ENCODE peak calls at places on chromosome 12, in eight cellular contexts. O, S, N, I, L, K, W and R are unnamed samples.

GRCh38 chr12:101166866-101167265 is 43.2 kb downstream of the SLC5A8 start:
- DNase-seq in O (no peak), S (no peak), N (no peak), I (peak), L (no peak), K (no peak), W (no peak), R (no peak)

GRCh38 chr12:93122089-93122488 is 193.0 kb upstream of the EEA1 start:
- DNase-seq in O (peak), S (peak), N (peak), I (no peak), L (peak), K (no peak), W (peak), R (no peak)

GRCh38 chr12:89451876-89452275 is 72.7 kb downstream of the GALNT4 start:
- DNase-seq in O (peak), S (no peak), N (peak), I (peak), L (peak), K (peak), W (peak), R (peak)

GRCh38 chr12:16189849-16190248 is 87.6 kb downstream of the SLC15A5 start:
- DNase-seq in O (peak), S (no peak), N (peak), I (peak), L (peak), K (no peak), W (peak), R (no peak)

GRCh38 chr12:119308743-119309456 is 25.6 kb upstream of the CCDC60 start:
- DNase-seq in O (no peak), S (no peak), N (no peak), I (no peak), L (no peak), K (peak), W (no peak), R (peak)

GRCh38 chr12:74539261-74539660 is 1.6 kb downstream of the ATXN7L3B start:
- DNase-seq in O (peak), S (no peak), N (peak), I (no peak), L (no peak), K (peak), W (no peak), R (no peak)

GRCh38 chr12:5166976-5167375 is 123.3 kb downstream of the KCNA5 start:
- DNase-seq in O (peak), S (no peak), N (peak), I (peak), L (peak), K (peak), W (peak), R (no peak)

GRCh38 chr12:63150255-63151060 is 543 bp downstream of the AVPR1A start:
- DNase-seq in O (peak), S (no peak), N (no peak), I (no peak), L (no peak), K (peak), W (no peak), R (peak)

GRCh38 chr12:46786774-46787173 is 39.0 kb downstream of the SLC38A4 start:
- DNase-seq in O (peak), S (peak), N (peak), I (peak), L (peak), K (no peak), W (peak), R (no peak)

GRCh38 chr12:25675808-25676207 is 122.7 kb upstream of the LMNTD1 start:
- DNase-seq in O (no peak), S (no peak), N (peak), I (no peak), L (no peak), K (peak), W (peak), R (no peak)

GRCh38 chr12:67989184-67989965 is at the start of gene IFNG-AS1:
- DNase-seq in O (no peak), S (no peak), N (no peak), I (no peak), L (no peak), K (no peak), W (no peak), R (no peak)
- H3K9ac ChIP-seq in O (no peak), S (no peak), N (no peak), I (no peak), L (no peak), K (no peak), W (no peak), R (no peak)

DNA sequence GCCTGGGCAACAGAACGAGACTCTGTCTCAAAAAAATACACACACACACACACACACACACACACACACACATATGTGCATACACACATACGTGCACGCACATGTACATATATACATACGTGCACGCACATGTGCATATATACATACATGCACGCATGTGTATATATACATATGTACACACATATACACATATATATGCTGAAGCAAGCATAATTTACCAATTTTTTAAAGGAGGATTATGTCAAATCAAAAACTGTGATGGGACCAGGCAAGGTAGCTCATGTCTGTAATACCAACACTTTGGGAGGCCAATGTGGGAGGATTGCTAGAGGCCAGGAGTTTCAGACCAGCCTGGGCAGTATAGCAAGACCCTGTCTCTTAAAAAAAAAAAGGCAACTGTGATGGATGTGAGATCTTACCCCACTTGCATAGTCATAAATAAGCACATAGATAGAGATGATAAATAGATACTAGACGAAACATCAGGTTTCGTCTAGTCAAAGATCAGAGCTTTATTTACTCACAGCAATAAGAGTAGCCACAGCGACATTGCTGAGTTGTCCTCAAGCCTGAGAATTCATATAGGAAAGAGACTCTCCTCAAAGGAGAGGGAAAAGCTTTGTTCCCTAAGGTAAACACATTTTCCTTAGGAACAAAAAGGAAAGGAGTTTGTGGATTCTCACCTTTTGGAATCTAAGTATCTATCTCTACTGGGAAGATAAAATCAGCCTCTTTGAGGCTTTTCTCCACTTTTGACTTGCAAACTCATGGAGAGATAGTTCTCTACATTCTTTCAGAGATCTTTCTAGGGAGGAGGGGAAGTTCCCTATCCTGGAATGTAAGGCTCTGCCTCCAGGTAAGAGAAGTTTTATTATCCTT is 74.7 kb upstream of the AMN1 start:
- DNase-seq in O (no peak), S (no peak), N (no peak), I (no peak), L (no peak), K (peak), W (no peak), R (no peak)
- H3K9ac ChIP-seq in O (no peak), S (no peak), N (no peak), I (no peak), L (no peak), K (no peak), W (no peak), R (no peak)

GRCh38 chr12:50619610-50619958 is 114.8 kb downstream of the DIP2B start:
- DNase-seq in O (no peak), S (no peak), N (no peak), I (no peak), L (no peak), K (no peak), W (no peak), R (no peak)

GRCh38 chr12:50618864-50619609 is 114.3 kb downstream of the DIP2B start:
- DNase-seq in O (no peak), S (no peak), N (peak), I (no peak), L (peak), K (peak), W (peak), R (no peak)

GRCh38 chr12:50621435-50622304 is 116.9 kb downstream of the DIP2B start:
- DNase-seq in O (no peak), S (no peak), N (peak), I (no peak), L (no peak), K (peak), W (no peak), R (no peak)

GRCh38 chr12:50620975-50621360 is 116.2 kb downstream of the DIP2B start:
- DNase-seq in O (no peak), S (no peak), N (no peak), I (no peak), L (peak), K (no peak), W (no peak), R (no peak)

GRCh38 chr12:50620050-50620974 is 115.5 kb downstream of the DIP2B start:
- DNase-seq in O (peak), S (peak), N (peak), I (no peak), L (peak), K (peak), W (peak), R (no peak)
- H3K9ac ChIP-seq in O (no peak), S (peak), N (no peak), I (no peak), L (peak), K (peak), W (no peak), R (no peak)

GRCh38 chr12:52046859-52047258 is 4.4 kb upstream of the NR4A1 start:
- DNase-seq in O (no peak), S (no peak), N (no peak), I (no peak), L (no peak), K (no peak), W (no peak), R (no peak)

GRCh38 chr12:52050771-52051541 is at the start of gene NR4A1:
- DNase-seq in O (peak), S (no peak), N (peak), I (peak), L (peak), K (peak), W (peak), R (peak)

GRCh38 chr12:52050116-52050770 is 999 bp upstream of the NR4A1 start:
- DNase-seq in O (no peak), S (no peak), N (no peak), I (no peak), L (peak), K (peak), W (peak), R (peak)

GRCh38 chr12:52049286-52049685 is 2.0 kb upstream of the NR4A1 start:
- DNase-seq in O (no peak), S (no peak), N (no peak), I (no peak), L (no peak), K (no peak), W (no peak), R (no peak)

GRCh38 chr12:52049688-52050087 is 1.6 kb upstream of the NR4A1 start:
- DNase-seq in O (no peak), S (no peak), N (no peak), I (no peak), L (no peak), K (no peak), W (no peak), R (no peak)
- H3K9ac ChIP-seq in O (peak), S (peak), N (no peak), I (no peak), L (no peak), K (no peak), W (no peak), R (no peak)

DNA sequence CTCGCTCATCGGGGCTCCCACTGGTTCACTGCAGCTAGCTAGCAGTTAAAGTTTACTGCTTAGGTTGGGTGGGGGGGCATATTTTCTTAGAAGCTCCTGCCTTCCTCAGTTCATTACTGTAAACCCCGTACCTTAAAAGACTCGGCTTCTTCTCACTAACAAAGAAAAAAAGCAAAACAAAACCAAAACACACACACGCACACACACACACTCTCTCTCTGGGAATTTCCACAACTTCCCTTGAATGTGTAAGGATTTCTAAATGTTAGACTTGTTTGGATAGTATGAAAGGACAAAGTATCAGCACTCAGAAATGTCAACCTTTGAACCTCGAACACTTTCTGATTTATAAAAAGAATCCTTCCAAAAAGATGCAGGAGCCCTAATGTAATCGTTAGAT is 927 bp downstream of the PTHLH start:
- DNase-seq in O (no peak), S (no peak), N (no peak), I (no peak), L (no peak), K (no peak), W (peak), R (no peak)
- H3K9ac ChIP-seq in O (no peak), S (peak), N (no peak), I (no peak), L (peak), K (no peak), W (no peak), R (no peak)

GRCh38 chr12:110029290-110029689 is 19.0 kb downstream of the C12orf76 start:
- DNase-seq in O (no peak), S (no peak), N (no peak), I (no peak), L (no peak), K (no peak), W (no peak), R (no peak)

GRCh38 chr12:110020956-110021355 is 21.7 kb downstream of the ANKRD13A start:
- DNase-seq in O (no peak), S (no peak), N (no peak), I (no peak), L (no peak), K (no peak), W (no peak), R (no peak)

GRCh38 chr12:110028323-110028722 is 20.0 kb downstream of the C12orf76 start:
- DNase-seq in O (no peak), S (no peak), N (no peak), I (no peak), L (no peak), K (peak), W (no peak), R (no peak)

GRCh38 chr12:110022980-110023633 is 23.9 kb downstream of the ANKRD13A start:
- DNase-seq in O (peak), S (no peak), N (peak), I (no peak), L (peak), K (no peak), W (peak), R (no peak)

GRCh38 chr12:110023634-110024023 is 24.4 kb downstream of the ANKRD13A start:
- DNase-seq in O (no peak), S (no peak), N (no peak), I (no peak), L (no peak), K (no peak), W (no peak), R (no peak)
- H3K9ac ChIP-seq in O (no peak), S (no peak), N (no peak), I (peak), L (no peak), K (no peak), W (peak), R (no peak)

DNA sequence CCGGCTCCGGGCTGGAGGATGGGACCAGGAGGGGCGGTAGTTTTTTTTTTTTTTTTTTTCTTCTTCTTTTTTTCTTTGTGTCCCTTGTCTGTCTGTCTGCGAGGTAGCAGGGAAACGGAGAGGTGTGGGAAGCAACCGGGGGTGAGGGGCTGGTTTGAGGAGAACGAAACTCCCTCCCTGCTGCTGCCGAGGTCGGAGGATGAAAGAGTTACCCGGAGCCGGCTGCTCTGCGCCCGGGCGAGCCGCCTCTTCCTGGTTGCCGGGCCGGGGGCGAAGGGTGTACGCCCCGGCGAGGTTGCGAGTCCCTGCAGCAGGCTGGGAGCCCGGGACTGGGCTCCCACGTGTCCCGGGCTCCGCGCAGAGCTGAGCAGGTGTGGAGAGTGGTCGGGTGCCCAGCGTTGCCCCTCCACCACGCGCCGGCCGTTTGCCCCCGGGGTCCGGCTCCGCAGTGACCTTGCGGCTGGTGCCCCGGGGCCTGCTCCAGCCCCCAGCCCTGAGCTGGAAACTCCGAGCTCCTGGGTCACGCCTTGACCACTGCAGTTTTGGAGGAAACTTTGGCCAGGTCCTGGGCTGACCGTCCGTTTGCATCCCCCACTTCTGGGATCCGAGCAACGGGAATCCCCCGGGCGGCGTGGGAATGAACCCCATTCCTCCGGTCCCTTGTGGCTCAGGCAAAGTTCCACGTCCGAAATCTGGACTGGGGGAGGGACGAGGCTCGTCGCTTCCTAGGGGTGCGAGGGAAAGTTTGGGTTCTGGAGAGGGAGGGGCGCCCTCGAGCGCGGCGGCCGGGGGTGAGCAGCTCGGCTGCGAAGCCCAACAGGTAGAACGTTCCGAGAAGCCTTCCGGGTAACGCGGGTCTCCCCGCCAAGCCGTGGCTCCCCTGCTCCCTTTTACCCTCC is 1.2 kb downstream of the CHST11 start:
- DNase-seq in O (peak), S (no peak), N (peak), I (peak), L (peak), K (no peak), W (no peak), R (no peak)
- H3K9ac ChIP-seq in O (peak), S (peak), N (peak), I (peak), L (peak), K (peak), W (peak), R (peak)